ENCODE peak calls at places on chromosomes 5 and 9, in eight cellular contexts. One of them, this sample, is unnamed.

GRCh38 chr5:171450423-171451246 is 31.2 kb downstream of the FGF18 start:
- DNase-seq in fibroblast of lung: peak; percentile 79
- DNase-seq in neural progenitor cell: peak; percentile 69
- DNase-seq in MM.1S: no peak
- DNase-seq in HCT116: no peak
- DNase-seq in GM23338: peak; percentile 70
- DNase-seq in hepatocyte: peak; percentile 82
- DNase-seq in SK-N-SH: no peak
- DNase-seq in this sample: peak; percentile 95

GRCh38 chr5:1343931-1344901 is 683 bp downstream of the CLPTM1L start:
- DNase-seq in fibroblast of lung: peak; percentile 21
- DNase-seq in neural progenitor cell: peak; percentile 39
- DNase-seq in MM.1S: no peak
- DNase-seq in HCT116: no peak
- DNase-seq in GM23338: peak; percentile 22
- DNase-seq in hepatocyte: peak; percentile 51
- DNase-seq in SK-N-SH: peak; percentile 66
- DNase-seq in this sample: peak; percentile 67

GRCh38 chr5:98510111-98510510 is 263.4 kb upstream of the RGMB start:
- DNase-seq in fibroblast of lung: peak; percentile 20
- DNase-seq in neural progenitor cell: no peak
- DNase-seq in MM.1S: no peak
- DNase-seq in HCT116: no peak
- DNase-seq in GM23338: peak; percentile 9
- DNase-seq in hepatocyte: peak; percentile 27
- DNase-seq in SK-N-SH: no peak
- DNase-seq in this sample: peak; percentile 58

GRCh38 chr5:3659907-3660306 is 64.3 kb downstream of the IRX1 start:
- DNase-seq in fibroblast of lung: no peak
- DNase-seq in neural progenitor cell: no peak
- DNase-seq in MM.1S: no peak
- DNase-seq in HCT116: no peak
- DNase-seq in GM23338: no peak
- DNase-seq in hepatocyte: no peak
- DNase-seq in SK-N-SH: no peak
- DNase-seq in this sample: peak; percentile 2

GRCh38 chr5:132557425-132557805 is 638 bp downstream of the RAD50 start:
- DNase-seq in fibroblast of lung: peak; percentile 41
- DNase-seq in neural progenitor cell: peak; percentile 56
- DNase-seq in MM.1S: peak; percentile 51
- DNase-seq in HCT116: peak; percentile 37
- DNase-seq in GM23338: peak; percentile 69
- DNase-seq in hepatocyte: peak; percentile 77
- DNase-seq in SK-N-SH: peak; percentile 26
- DNase-seq in this sample: peak; percentile 65

GRCh38 chr9:120712539-120713031 is 1.7 kb downstream of the MEGF9 start:
- DNase-seq in fibroblast of lung: no peak
- DNase-seq in neural progenitor cell: peak; percentile 16
- DNase-seq in MM.1S: no peak
- DNase-seq in HCT116: no peak
- DNase-seq in GM23338: no peak
- DNase-seq in hepatocyte: no peak
- DNase-seq in SK-N-SH: no peak
- DNase-seq in this sample: no peak

GRCh38 chr5:56490971-56491468 is 257.9 kb upstream of the ANKRD55 start:
- DNase-seq in fibroblast of lung: no peak
- DNase-seq in neural progenitor cell: no peak
- DNase-seq in MM.1S: no peak
- DNase-seq in HCT116: peak; percentile 18
- DNase-seq in GM23338: no peak
- DNase-seq in hepatocyte: peak; percentile 53
- DNase-seq in SK-N-SH: no peak
- DNase-seq in this sample: no peak

GRCh38 chr5:109692011-109692410 is 2.3 kb downstream of the MAN2A1 start:
- DNase-seq in fibroblast of lung: peak; percentile 59
- DNase-seq in neural progenitor cell: peak; percentile 4
- DNase-seq in MM.1S: peak; percentile 41
- DNase-seq in HCT116: no peak
- DNase-seq in GM23338: no peak
- DNase-seq in hepatocyte: no peak
- DNase-seq in SK-N-SH: no peak
- DNase-seq in this sample: peak; percentile 77

GRCh38 chr9:12163775-12164458 is 529.3 kb upstream of the TYRP1 start:
- DNase-seq in fibroblast of lung: no peak
- DNase-seq in neural progenitor cell: no peak
- DNase-seq in MM.1S: no peak
- DNase-seq in HCT116: no peak
- DNase-seq in GM23338: no peak
- DNase-seq in hepatocyte: no peak
- DNase-seq in SK-N-SH: no peak
- DNase-seq in this sample: no peak

GRCh38 chr9:118059520-118060278 is 355.5 kb downstream of the TLR4 start:
- DNase-seq in fibroblast of lung: peak; percentile 10
- DNase-seq in neural progenitor cell: peak; percentile 80
- DNase-seq in MM.1S: peak; percentile 61
- DNase-seq in HCT116: no peak
- DNase-seq in GM23338: peak; percentile 77
- DNase-seq in hepatocyte: peak; percentile 72
- DNase-seq in SK-N-SH: no peak
- DNase-seq in this sample: peak; percentile 32

GRCh38 chr5:138468966-138469539 is 3.8 kb downstream of the EGR1 start:
- DNase-seq in fibroblast of lung: no peak
- DNase-seq in neural progenitor cell: no peak
- DNase-seq in MM.1S: no peak
- DNase-seq in HCT116: peak; percentile 78
- DNase-seq in GM23338: no peak
- DNase-seq in hepatocyte: peak; percentile 80
- DNase-seq in SK-N-SH: no peak
- DNase-seq in this sample: peak; percentile 31

GRCh38 chr9:113597390-113598241 is 134.1 kb downstream of the RGS3 start:
- DNase-seq in fibroblast of lung: no peak
- DNase-seq in neural progenitor cell: no peak
- DNase-seq in MM.1S: no peak
- DNase-seq in HCT116: no peak
- DNase-seq in GM23338: no peak
- DNase-seq in hepatocyte: no peak
- DNase-seq in SK-N-SH: no peak
- DNase-seq in this sample: no peak

GRCh38 chr9:124574944-124575343 is 67.7 kb upstream of the NR5A1 start:
- DNase-seq in fibroblast of lung: peak; percentile 71
- DNase-seq in neural progenitor cell: no peak
- DNase-seq in MM.1S: no peak
- DNase-seq in HCT116: peak; percentile 98
- DNase-seq in GM23338: no peak
- DNase-seq in hepatocyte: peak; percentile 66
- DNase-seq in SK-N-SH: no peak
- DNase-seq in this sample: peak; percentile 95

GRCh38 chr9:70924905-70925547 is 196.4 kb downstream of the TRPM3 start:
- DNase-seq in fibroblast of lung: peak; percentile 87
- DNase-seq in neural progenitor cell: peak; percentile 81
- DNase-seq in MM.1S: peak; percentile 79
- DNase-seq in HCT116: peak; percentile 48
- DNase-seq in GM23338: peak; percentile 83
- DNase-seq in hepatocyte: peak; percentile 76
- DNase-seq in SK-N-SH: peak; percentile 17
- DNase-seq in this sample: peak; percentile 93

GRCh38 chr5:10566556-10567068 is 2.7 kb downstream of the ANKRD33B start:
- DNase-seq in fibroblast of lung: no peak
- DNase-seq in neural progenitor cell: no peak
- DNase-seq in MM.1S: no peak
- DNase-seq in HCT116: no peak
- DNase-seq in GM23338: no peak
- DNase-seq in hepatocyte: no peak
- DNase-seq in SK-N-SH: no peak
- DNase-seq in this sample: no peak

GRCh38 chr5:468401-468800 is 25.4 kb downstream of the EXOC3 start:
- DNase-seq in fibroblast of lung: no peak
- DNase-seq in neural progenitor cell: no peak
- DNase-seq in MM.1S: no peak
- DNase-seq in HCT116: no peak
- DNase-seq in GM23338: no peak
- DNase-seq in hepatocyte: no peak
- DNase-seq in SK-N-SH: no peak
- DNase-seq in this sample: no peak

GRCh38 chr5:116652196-116652729 is 77.6 kb upstream of the SEMA6A start:
- DNase-seq in fibroblast of lung: peak; percentile 83
- DNase-seq in neural progenitor cell: peak; percentile 56
- DNase-seq in MM.1S: no peak
- DNase-seq in HCT116: peak; percentile 79
- DNase-seq in GM23338: peak; percentile 88
- DNase-seq in hepatocyte: peak; percentile 63
- DNase-seq in SK-N-SH: no peak
- DNase-seq in this sample: peak; percentile 53

GRCh38 chr5:179823937-179824744 is 3.4 kb downstream of the SQSTM1 start:
- DNase-seq in fibroblast of lung: no peak
- DNase-seq in neural progenitor cell: no peak
- DNase-seq in MM.1S: no peak
- DNase-seq in HCT116: no peak
- DNase-seq in GM23338: no peak
- DNase-seq in hepatocyte: no peak
- DNase-seq in SK-N-SH: no peak
- DNase-seq in this sample: no peak

GRCh38 chr9:113872485-113873143 is 3.5 kb upstream of the ZNF618 start:
- DNase-seq in fibroblast of lung: peak; percentile 33
- DNase-seq in neural progenitor cell: no peak
- DNase-seq in MM.1S: no peak
- DNase-seq in HCT116: no peak
- DNase-seq in GM23338: no peak
- DNase-seq in hepatocyte: no peak
- DNase-seq in SK-N-SH: no peak
- DNase-seq in this sample: no peak

GRCh38 chr9:128554155-128554862 is 1.9 kb downstream of the SPTAN1 start:
- DNase-seq in fibroblast of lung: peak; percentile 96
- DNase-seq in neural progenitor cell: peak; percentile 85
- DNase-seq in MM.1S: no peak
- DNase-seq in HCT116: peak; percentile 35
- DNase-seq in GM23338: peak; percentile 88
- DNase-seq in hepatocyte: peak; percentile 84
- DNase-seq in SK-N-SH: peak; percentile 37
- DNase-seq in this sample: peak; percentile 97

GRCh38 chr5:52822437-52822836 is 34.7 kb downstream of the ITGA1 start:
- DNase-seq in fibroblast of lung: no peak
- DNase-seq in neural progenitor cell: no peak
- DNase-seq in MM.1S: no peak
- DNase-seq in HCT116: no peak
- DNase-seq in GM23338: no peak
- DNase-seq in hepatocyte: no peak
- DNase-seq in SK-N-SH: no peak
- DNase-seq in this sample: no peak

GRCh38 chr9:84337252-84337651 is 3.3 kb downstream of the SLC28A3 start:
- DNase-seq in fibroblast of lung: no peak
- DNase-seq in neural progenitor cell: no peak
- DNase-seq in MM.1S: no peak
- DNase-seq in HCT116: no peak
- DNase-seq in GM23338: no peak
- DNase-seq in hepatocyte: no peak
- DNase-seq in SK-N-SH: no peak
- DNase-seq in this sample: no peak

GRCh38 chr9:129898205-129898604 is 62.9 kb downstream of the USP20 start:
- DNase-seq in fibroblast of lung: peak; percentile 33
- DNase-seq in neural progenitor cell: no peak
- DNase-seq in MM.1S: no peak
- DNase-seq in HCT116: no peak
- DNase-seq in GM23338: peak; percentile 44
- DNase-seq in hepatocyte: no peak
- DNase-seq in SK-N-SH: no peak
- DNase-seq in this sample: peak; percentile 39

GRCh38 chr9:99000480-99001395 is 57.0 kb downstream of the COL15A1 start:
- DNase-seq in fibroblast of lung: peak; percentile 75
- DNase-seq in neural progenitor cell: peak; percentile 63
- DNase-seq in MM.1S: peak; percentile 55
- DNase-seq in HCT116: peak; percentile 34
- DNase-seq in GM23338: peak; percentile 65
- DNase-seq in hepatocyte: peak; percentile 77
- DNase-seq in SK-N-SH: peak; percentile 49
- DNase-seq in this sample: peak; percentile 82
- H3K4me3 ChIP-seq in fibroblast of lung: no peak overlapping the region
- H3K4me3 ChIP-seq in neural progenitor cell: no peak overlapping the region
- H3K4me3 ChIP-seq in MM.1S: no peak overlapping the region
- H3K4me3 ChIP-seq in HCT116: no peak overlapping the region
- H3K4me3 ChIP-seq in GM23338: no peak overlapping the region
- H3K4me3 ChIP-seq in hepatocyte: no peak overlapping the region
- H3K4me3 ChIP-seq in SK-N-SH: no peak overlapping the region
- H3K4me3 ChIP-seq in this sample: no peak overlapping the region

GRCh38 chr9:137407590-137408300 is 15.2 kb downstream of the EXD3 start:
- DNase-seq in fibroblast of lung: no peak
- DNase-seq in neural progenitor cell: no peak
- DNase-seq in MM.1S: no peak
- DNase-seq in HCT116: no peak
- DNase-seq in GM23338: no peak
- DNase-seq in hepatocyte: no peak
- DNase-seq in SK-N-SH: no peak
- DNase-seq in this sample: peak; percentile 74
- H2AFZ ChIP-seq in fibroblast of lung: no peak overlapping the region
- H2AFZ ChIP-seq in neural progenitor cell: no peak overlapping the region
- H2AFZ ChIP-seq in MM.1S: no peak overlapping the region
- H2AFZ ChIP-seq in HCT116: no peak overlapping the region
- H2AFZ ChIP-seq in GM23338: no peak overlapping the region
- H2AFZ ChIP-seq in hepatocyte: no peak overlapping the region
- H2AFZ ChIP-seq in SK-N-SH: no peak overlapping the region
- H2AFZ ChIP-seq in this sample: peak overlapping the region; percentile 82

DNA sequence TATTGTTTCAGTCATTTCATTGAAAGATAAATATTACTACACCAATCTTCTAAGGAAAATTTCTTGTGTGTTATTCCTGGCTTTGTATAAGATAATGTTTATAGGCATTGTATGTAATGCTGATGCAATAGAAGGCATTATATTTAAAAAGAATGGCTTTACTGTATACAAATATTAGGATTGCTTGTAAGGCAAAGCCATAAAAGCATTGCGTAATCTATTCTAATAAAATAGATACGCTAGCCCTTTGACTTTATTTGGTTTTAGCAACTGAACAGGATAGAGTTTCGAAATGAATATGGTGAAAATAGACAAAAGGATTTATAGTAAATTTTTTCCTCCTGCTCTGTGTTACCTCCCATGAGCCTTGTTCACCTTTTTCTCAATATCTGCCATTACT is 5.5 kb upstream of the LYSMD3 start:
- DNase-seq in fibroblast of lung: no peak
- DNase-seq in neural progenitor cell: no peak
- DNase-seq in MM.1S: no peak
- DNase-seq in HCT116: no peak
- DNase-seq in GM23338: no peak
- DNase-seq in hepatocyte: no peak
- DNase-seq in SK-N-SH: no peak
- DNase-seq in this sample: no peak
- H4K20me1 ChIP-seq in fibroblast of lung: no peaks in the 10 kb centered on the region
- H4K20me1 ChIP-seq in neural progenitor cell: no peaks in the 10 kb centered on the region
- H4K20me1 ChIP-seq in MM.1S: no peaks in the 10 kb centered on the region
- H4K20me1 ChIP-seq in HCT116: no peaks in the 10 kb centered on the region
- H4K20me1 ChIP-seq in GM23338: no peaks in the 10 kb centered on the region
- H4K20me1 ChIP-seq in hepatocyte: no peaks in the 10 kb centered on the region
- H4K20me1 ChIP-seq in SK-N-SH: no peaks in the 10 kb centered on the region
- H4K20me1 ChIP-seq in this sample: no peaks in the 10 kb centered on the region

DNA sequence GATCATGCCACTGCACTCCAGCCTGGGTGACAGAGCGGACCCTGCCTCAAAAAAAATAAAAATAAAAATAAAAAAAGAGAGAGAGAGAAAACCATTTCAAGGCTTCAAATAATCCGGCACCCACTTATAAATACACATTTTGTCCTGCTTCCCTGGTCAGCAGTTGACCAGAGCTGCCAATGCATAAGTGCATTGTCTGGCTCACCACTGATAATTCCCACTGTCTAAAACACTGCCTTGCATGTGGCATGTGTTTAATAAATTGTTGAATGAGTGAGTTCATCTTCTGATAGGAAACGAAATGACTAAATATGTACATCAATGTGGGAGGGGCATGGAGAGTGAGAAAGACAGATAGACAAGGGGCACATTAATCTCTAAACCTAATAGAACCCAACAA is 42.9 kb downstream of the MEGF10 start:
- DNase-seq in fibroblast of lung: no peak
- DNase-seq in neural progenitor cell: no peak
- DNase-seq in MM.1S: no peak
- DNase-seq in HCT116: no peak
- DNase-seq in GM23338: no peak
- DNase-seq in hepatocyte: no peak
- DNase-seq in SK-N-SH: no peak
- DNase-seq in this sample: no peak
- H3K4me3 ChIP-seq in fibroblast of lung: no peak overlapping the region
- H3K4me3 ChIP-seq in neural progenitor cell: no peak overlapping the region
- H3K4me3 ChIP-seq in MM.1S: no peak overlapping the region
- H3K4me3 ChIP-seq in HCT116: no peak overlapping the region
- H3K4me3 ChIP-seq in GM23338: no peak overlapping the region
- H3K4me3 ChIP-seq in hepatocyte: no peak overlapping the region
- H3K4me3 ChIP-seq in SK-N-SH: no peak overlapping the region
- H3K4me3 ChIP-seq in this sample: no peak overlapping the region

This sample was measured in GM23248.